ENCODE peak calls at places on chromosome 22, in six cellular contexts. F is cerebellum; M is sciatic nerve; D is HCT116; X is stimulated activated CD8-positive, alpha-beta memory T cell treated with anti-CD3 and anti-CD28 coated beads, Interleukin-15, amount 100 ng/mL, for 4 hours; G is body of pancreas. T is an unnamed sample.
A peak's percentile ranks its signal among the peaks of the same experiment; 100 is the strongest.

GRCh38 chr22:27726344-27726725 is 75.2 kb downstream of the MN1 start:
- DNase-seq in M (no peak), G (no peak), D (no peak), X (no peak), F (no peak), T (no peak)

GRCh38 chr22:25960375-25960774 is 208.9 kb upstream of the SEZ6L start:
- DNase-seq in F (no peak), G (no peak), X (no peak), D (no peak), M (no peak), T (no peak)

GRCh38 chr22:39999144-39999757 is 4.5 kb downstream of the FAM83F start:
- DNase-seq in D (no peak), M (no peak), G (no peak), X (no peak), F (no peak), T (peak; percentile 12)

GRCh38 chr22:24843048-24843447 is 37.0 kb downstream of the SGSM1 start:
- DNase-seq in M (no peak), D (no peak), F (no peak), X (no peak), G (no peak), T (peak; percentile 19)

GRCh38 chr22:45994516-45995404 is 17.8 kb upstream of the WNT7B start:
- DNase-seq in D (no peak), X (peak; percentile 42), M (peak; percentile 95), G (peak; percentile 85), F (peak; percentile 85), T (peak; percentile 85)

GRCh38 chr22:42343551-42344081 is 73.2 kb upstream of the TCF20 start:
- DNase-seq in F (peak; percentile 63), D (no peak), M (no peak), G (peak; percentile 24), X (peak; percentile 16), T (no peak)

GRCh38 chr22:21606775-21607174 is 23.0 kb downstream of the YDJC start:
- DNase-seq in G (no peak), D (no peak), F (no peak), M (no peak), X (no peak), T (peak; percentile 29)

GRCh38 chr22:32331918-32332725 is 25.5 kb upstream of the RFPL3 start:
- DNase-seq in M (peak; percentile 39), D (no peak), F (no peak), X (no peak), G (no peak), T (no peak)

GRCh38 chr22:36769541-36769940 is 6.4 kb downstream of the IFT27 start:
- DNase-seq in M (peak; percentile 41), F (no peak), D (no peak), X (no peak), G (no peak), T (no peak)